ENCODE peak calls at places on chromosomes 1 and 21, in ten cellular contexts. O, S, T, W, Z, F, U, B, L and P are unnamed samples.
A peak's percentile ranks its signal among the peaks of the same experiment; 100 is the strongest.

GRCh38 chr1:53089478-53090226 is 27.6 kb downstream of the PODN start:
- DNase-seq in O (no peak), S (no peak), T (peak; percentile 37), W (no peak), Z (no peak), F (no peak), U (no peak), B (no peak), L (no peak), P (no peak)

GRCh38 chr1:95097426-95097825 is 19.7 kb upstream of the TLCD4 start:
- DNase-seq in O (no peak), S (no peak), T (no peak), W (no peak), Z (no peak), F (no peak), U (no peak), B (no peak), L (no peak), P (no peak)

GRCh38 chr1:207993477-207994445 is 82.8 kb upstream of the CD34 start:
- DNase-seq in O (no peak), S (peak; percentile 27), T (no peak), W (no peak), Z (no peak), F (no peak), U (peak; percentile 16), B (no peak), L (no peak), P (peak; percentile 17)

GRCh38 chr1:216944864-216945505 is 221.8 kb upstream of the ESRRG start:
- DNase-seq in O (no peak), S (no peak), T (no peak), W (no peak), Z (no peak), F (no peak), U (no peak), B (no peak), L (no peak), P (no peak)

GRCh38 chr1:151706464-151707415 is 9.9 kb downstream of the CELF3 start:
- DNase-seq in O (no peak), S (no peak), T (no peak), W (no peak), Z (no peak), F (no peak), U (no peak), B (no peak), L (no peak), P (no peak)

GRCh38 chr21:44510508-44511218 is 29.3 kb downstream of the KRTAP10-1 start:
- DNase-seq in O (peak; percentile 52), S (peak; percentile 46), T (peak; percentile 70), W (peak; percentile 68), Z (no peak), F (peak; percentile 72), U (peak; percentile 75), B (peak; percentile 74), L (peak; percentile 50), P (peak; percentile 68)

GRCh38 chr1:5354681-5355080 is 637.5 kb downstream of the NPHP4 start:
- DNase-seq in O (no peak), S (no peak), T (no peak), W (no peak), Z (no peak), F (no peak), U (no peak), B (no peak), L (no peak), P (no peak)

GRCh38 chr1:198167436-198167934 is 10.7 kb downstream of the NEK7 start:
- DNase-seq in O (no peak), S (peak; percentile 20), T (no peak), W (no peak), Z (no peak), F (no peak), U (peak; percentile 53), B (no peak), L (no peak), P (peak; percentile 9)

GRCh38 chr1:167876597-167877175 is 37.2 kb downstream of the ADCY10 start:
- DNase-seq in O (no peak), S (no peak), T (no peak), W (no peak), Z (no peak), F (no peak), U (no peak), B (no peak), L (no peak), P (no peak)

GRCh38 chr1:29062157-29062942 is 61.4 kb downstream of the TMEM200B start:
- DNase-seq in O (no peak), S (no peak), T (no peak), W (no peak), Z (no peak), F (no peak), U (peak; percentile 5), B (no peak), L (no peak), P (no peak)

GRCh38 chr1:33274446-33274845 is 18.2 kb downstream of the ZNF362 start:
- DNase-seq in O (no peak), S (no peak), T (no peak), W (no peak), Z (no peak), F (no peak), U (no peak), B (no peak), L (no peak), P (no peak)

GRCh38 chr1:217805792-217806191 is 174.6 kb downstream of the SPATA17 start:
- DNase-seq in O (no peak), S (no peak), T (no peak), W (no peak), Z (no peak), F (no peak), U (no peak), B (no peak), L (no peak), P (no peak)

GRCh38 chr1:63157085-63157484 is 165.3 kb upstream of the FOXD3 start:
- DNase-seq in O (no peak), S (no peak), T (no peak), W (no peak), Z (no peak), F (no peak), U (no peak), B (no peak), L (no peak), P (no peak)

GRCh38 chr21:32359719-32360260 is 33.0 kb downstream of the URB1 start:
- DNase-seq in O (no peak), S (peak; percentile 31), T (peak; percentile 33), W (no peak), Z (no peak), F (no peak), U (peak; percentile 25), B (no peak), L (no peak), P (peak; percentile 12)

GRCh38 chr1:228021526-228022030 is 14.8 kb downstream of the WNT3A start:
- DNase-seq in O (no peak), S (no peak), T (no peak), W (no peak), Z (no peak), F (peak; percentile 8), U (no peak), B (no peak), L (no peak), P (no peak)

GRCh38 chr1:207810173-207810572 is 58.3 kb downstream of the CD46 start:
- DNase-seq in O (no peak), S (peak; percentile 84), T (no peak), W (no peak), Z (no peak), F (no peak), U (no peak), B (no peak), L (no peak), P (no peak)

GRCh38 chr21:38273745-38274544 is 17.2 kb downstream of the KCNJ15 start:
- DNase-seq in O (no peak), S (no peak), T (no peak), W (no peak), Z (no peak), F (no peak), U (no peak), B (no peak), L (no peak), P (peak; percentile 20)

GRCh38 chr1:161427733-161428516 is 60.2 kb upstream of the CFAP126 start:
- DNase-seq in O (peak; percentile 36), S (peak; percentile 21), T (peak; percentile 50), W (no peak), Z (no peak), F (no peak), U (peak; percentile 25), B (peak; percentile 51), L (no peak), P (peak; percentile 36)

GRCh38 chr1:67874501-67875111 is 41.3 kb upstream of the GNG12 start:
- DNase-seq in O (no peak), S (no peak), T (no peak), W (no peak), Z (no peak), F (no peak), U (no peak), B (no peak), L (no peak), P (no peak)

GRCh38 chr1:206435450-206435849 is 34.8 kb upstream of the IKBKE start:
- DNase-seq in O (no peak), S (peak; percentile 12), T (no peak), W (no peak), Z (no peak), F (no peak), U (no peak), B (no peak), L (no peak), P (peak; percentile 7)

GRCh38 chr1:231630558-231631205 is 4.1 kb downstream of the DISC1 start:
- DNase-seq in O (no peak), S (peak; percentile 74), T (no peak), W (no peak), Z (no peak), F (no peak), U (no peak), B (no peak), L (no peak), P (no peak)

GRCh38 chr1:117673405-117673804 is 67.6 kb downstream of the TENT5C start:
- DNase-seq in O (no peak), S (peak; percentile 70), T (no peak), W (no peak), Z (no peak), F (no peak), U (no peak), B (no peak), L (no peak), P (peak; percentile 37)

GRCh38 chr1:247482747-247483146 is 24.8 kb upstream of the OR2B11 start:
- DNase-seq in O (no peak), S (no peak), T (no peak), W (no peak), Z (no peak), F (no peak), U (no peak), B (no peak), L (no peak), P (no peak)

GRCh38 chr1:185262151-185262550 is 54.9 kb downstream of the IVNS1ABP start:
- DNase-seq in O (no peak), S (no peak), T (no peak), W (no peak), Z (no peak), F (no peak), U (no peak), B (no peak), L (no peak), P (no peak)

GRCh38 chr1:186574951-186575747 is 105.1 kb downstream of the PTGS2 start:
- DNase-seq in O (no peak), S (peak; percentile 8), T (no peak), W (no peak), Z (peak; percentile 19), F (no peak), U (peak; percentile 61), B (no peak), L (no peak), P (peak; percentile 11)

GRCh38 chr1:204652556-204652955 is 33.0 kb downstream of the LRRN2 start:
- DNase-seq in O (no peak), S (no peak), T (no peak), W (no peak), Z (no peak), F (no peak), U (no peak), B (no peak), L (no peak), P (no peak)

GRCh38 chr1:151047925-151048644 is 534 bp downstream of the C1orf56 start:
- DNase-seq in O (no peak), S (peak; percentile 73), T (peak; percentile 86), W (peak; percentile 44), Z (no peak), F (peak; percentile 80), U (peak; percentile 63), B (peak; percentile 77), L (peak; percentile 13), P (peak; percentile 77)

GRCh38 chr1:97849350-97850339 is 71.2 kb downstream of the DPYD start:
- DNase-seq in O (no peak), S (peak; percentile 82), T (peak; percentile 30), W (no peak), Z (peak; percentile 19), F (no peak), U (no peak), B (no peak), L (peak; percentile 32), P (peak; percentile 84)